ENCODE peak calls at places on chromosome 22, in four cellular contexts. O is K562, W is GM12878, M is HepG2. B is an unnamed sample.

GRCh38 chr22:43205748-43206514 is 19.0 kb upstream of the TTLL12 start:
- DNase-seq in O (no peak), W (no peak), M (no peak), B (no peak)

GRCh38 chr22:38981659-38982007 is 514 bp upstream of the APOBEC3B start:
- DNase-seq in O (no peak), W (no peak), M (no peak), B (no peak)

GRCh38 chr22:41482319-41482935 is 13.5 kb downstream of the ACO2 start:
- DNase-seq in O (no peak), W (no peak), M (no peak), B (no peak)

GRCh38 chr22:29259253-29259899 is 8.4 kb downstream of the RHBDD3 start:
- DNase-seq in O (no peak), W (no peak), M (no peak), B (no peak)

GRCh38 chr22:50530280-50530856 is 556 bp upstream of the TYMP start:
- DNase-seq in O (no peak), W (no peak), M (peak; percentile 74), B (no peak)

GRCh38 chr22:41919357-41920224 is 4.7 kb upstream of the SHISA8 start:
- DNase-seq in O (peak; percentile 68), W (peak; percentile 71), M (no peak), B (peak; percentile 72)

GRCh38 chr22:41124086-41124485 is 31.7 kb downstream of the EP300 start:
- DNase-seq in O (no peak), W (no peak), M (no peak), B (no peak)

GRCh38 chr22:25448435-25449051 is 115.9 kb upstream of the GRK3 start:
- DNase-seq in O (peak; percentile 33), W (no peak), M (no peak), B (no peak)

GRCh38 chr22:36356708-36357694 is 30.8 kb downstream of the MYH9 start:
- DNase-seq in O (no peak), W (no peak), M (no peak), B (no peak)

GRCh38 chr22:36083056-36083455 is 54.4 kb upstream of the RBFOX2 start:
- DNase-seq in O (no peak), W (no peak), M (no peak), B (no peak)

GRCh38 chr22:39278040-39278439 is 33.3 kb upstream of the PDGFB start:
- DNase-seq in O (no peak), W (no peak), M (no peak), B (no peak)

GRCh38 chr22:38540731-38541130 is 29.3 kb downstream of the DMC1 start:
- DNase-seq in O (no peak), W (no peak), M (no peak), B (no peak)

GRCh38 chr22:35215993-35216392 is 41.3 kb upstream of the HMGXB4 start:
- DNase-seq in O (peak; percentile 25), W (no peak), M (no peak), B (no peak)

GRCh38 chr22:35622132-35622913 is 5.2 kb upstream of the MB start:
- DNase-seq in O (no peak), W (no peak), M (no peak), B (no peak)

GRCh38 chr22:19996694-19997384 is 19.8 kb downstream of the ARVCF start:
- DNase-seq in O (no peak), W (no peak), M (no peak), B (no peak)

GRCh38 chr22:41574847-41575381 is 14.1 kb downstream of the CSDC2 start:
- DNase-seq in O (no peak), W (no peak), M (no peak), B (no peak)

GRCh38 chr22:37802310-37803194 is 5.2 kb upstream of the GCAT start:
- DNase-seq in O (peak; percentile 59), W (no peak), M (peak; percentile 54), B (peak; percentile 85)

GRCh38 chr22:24834845-24835570 is 29.0 kb downstream of the SGSM1 start:
- DNase-seq in O (no peak), W (no peak), M (peak; percentile 32), B (peak; percentile 57)

GRCh38 chr22:44618400-44618799 is 83.6 kb upstream of the PRR5 start:
- DNase-seq in O (no peak), W (no peak), M (no peak), B (no peak)
- TF ChIP-seq CBX5 in O (no peak), W (no peak), M (no peak), B (no peak)

GRCh38 chr22:31187627-31188026 is 24.5 kb upstream of the LIMK2 start:
- DNase-seq in O (no peak), W (no peak), M (no peak), B (no peak)

GRCh38 chr22:31193092-31193491 is 19.0 kb upstream of the LIMK2 start:
- DNase-seq in O (no peak), W (no peak), M (no peak), B (no peak)

GRCh38 chr22:31192513-31192912 is 19.6 kb upstream of the LIMK2 start:
- DNase-seq in O (no peak), W (no peak), M (no peak), B (no peak)
- TF ChIP-seq CBX5 in O (no peak), W (no peak), M (no peak), B (no peak)

DNA sequence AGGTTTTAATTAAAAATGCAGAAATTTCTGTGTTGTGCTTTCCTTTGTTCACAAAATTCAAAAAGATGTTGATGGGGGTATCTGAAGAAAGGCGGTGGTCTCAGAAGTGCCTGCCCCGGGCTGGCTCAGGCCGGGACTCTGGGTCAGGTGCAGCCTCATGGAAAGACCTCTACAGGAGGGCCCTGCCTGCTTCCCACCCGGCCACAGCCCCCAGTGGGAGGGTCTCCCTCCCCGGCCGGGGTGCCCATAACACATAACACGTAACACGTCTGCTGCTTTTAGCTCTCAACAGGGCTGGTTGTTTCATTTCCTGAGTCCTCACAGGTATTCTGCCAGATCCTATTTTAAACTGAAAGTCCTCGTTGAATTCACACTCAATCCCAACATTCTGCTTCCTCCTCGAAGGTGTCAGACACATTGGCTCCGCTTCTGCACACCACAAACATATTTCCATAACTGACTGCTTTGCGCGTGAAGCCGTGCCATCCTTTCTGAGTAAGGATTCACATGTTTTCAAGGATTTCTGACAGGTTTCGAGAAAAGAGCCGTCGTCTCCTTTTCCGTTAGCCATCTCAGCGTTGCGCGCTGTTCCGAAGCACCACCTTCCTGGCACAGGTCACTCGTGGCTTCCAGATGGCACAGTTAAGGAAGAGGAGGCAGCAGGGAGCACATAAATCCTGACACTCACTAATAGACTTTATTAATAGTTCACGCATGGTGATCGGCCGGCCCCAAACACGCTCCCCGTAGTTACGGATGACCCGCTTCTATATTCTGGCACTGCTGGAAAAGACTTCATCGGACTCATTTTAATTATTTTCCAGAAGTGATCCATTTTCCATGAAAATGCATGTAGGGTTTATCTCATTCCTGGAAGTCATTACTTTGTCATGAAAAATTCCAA is 569.3 kb downstream of the BRD1 start:
- DNase-seq in O (no peak), W (no peak), M (no peak), B (no peak)
- TF ChIP-seq CBX5 in O (no peak), W (no peak), M (no peak), B (no peak)

GRCh38 chr22:46162771-46163170 is 12.4 kb downstream of the PPARA start:
- DNase-seq in O (no peak), W (no peak), M (no peak), B (no peak)

GRCh38 chr22:46159212-46159611 is 8.9 kb downstream of the PPARA start:
- DNase-seq in O (no peak), W (no peak), M (no peak), B (no peak)

GRCh38 chr22:46163498-46163897 is 13.2 kb downstream of the PPARA start:
- DNase-seq in O (no peak), W (no peak), M (no peak), B (no peak)

GRCh38 chr22:46159777-46160176 is 9.5 kb downstream of the PPARA start:
- DNase-seq in O (no peak), W (no peak), M (no peak), B (no peak)

DNA sequence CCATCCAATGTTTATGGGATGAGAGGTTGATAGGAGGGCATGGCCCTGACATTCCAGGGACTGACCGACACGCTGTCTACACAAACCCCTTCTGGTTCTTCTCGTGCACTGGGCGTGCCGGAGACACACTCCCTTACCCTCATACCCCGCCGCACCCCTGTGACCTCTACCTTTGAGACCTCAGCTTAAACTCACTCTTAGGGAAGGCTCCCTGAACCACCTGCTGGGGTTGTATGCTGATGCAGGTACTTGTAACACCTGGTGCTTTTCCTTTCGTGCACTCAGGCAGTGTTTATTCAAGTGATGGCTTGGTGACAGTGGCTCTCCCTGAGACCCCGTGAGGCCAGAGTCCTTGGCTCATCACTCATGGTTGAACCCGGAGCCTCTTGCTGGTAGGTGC is 12.0 kb downstream of the PPARA start:
- DNase-seq in O (no peak), W (no peak), M (no peak), B (no peak)
- TF ChIP-seq CBX5 in O (no peak), W (no peak), M (no peak), B (no peak)

DNA sequence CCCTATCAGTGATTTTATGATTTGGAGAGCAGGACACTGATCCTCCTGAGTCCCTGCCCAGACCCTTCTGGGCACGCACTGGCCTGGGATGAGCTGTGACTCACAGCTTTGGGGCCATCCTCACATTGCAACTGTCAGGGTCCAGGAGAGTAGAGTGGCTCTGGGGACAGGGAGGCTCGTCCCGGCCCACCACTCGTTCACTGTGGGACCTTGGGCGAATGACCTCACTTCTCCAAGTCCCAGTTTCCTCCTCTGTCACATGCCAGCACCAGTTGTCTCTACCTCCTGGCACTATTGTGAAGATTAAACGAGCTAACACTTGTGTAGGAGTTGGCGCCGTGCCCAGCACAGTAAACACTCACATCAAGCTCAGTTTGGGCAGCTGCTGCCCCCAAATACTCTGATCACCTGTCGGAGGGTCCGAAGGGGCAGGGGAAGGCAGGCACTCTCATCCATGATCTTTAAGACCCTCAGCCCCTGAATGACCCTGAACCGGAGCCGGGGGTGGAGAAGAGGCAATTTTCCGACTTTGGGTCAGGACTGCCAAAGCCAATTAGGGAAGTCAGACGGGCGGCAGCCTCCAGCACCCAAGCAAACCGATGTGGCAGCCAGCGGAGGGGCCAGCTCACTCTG is 235.1 kb downstream of the MIAT start:
- DNase-seq in O (no peak), W (no peak), M (no peak), B (peak; percentile 42)
- TF ChIP-seq CBX5 in O (no peak), W (no peak), M (no peak), B (no peak)

DNA sequence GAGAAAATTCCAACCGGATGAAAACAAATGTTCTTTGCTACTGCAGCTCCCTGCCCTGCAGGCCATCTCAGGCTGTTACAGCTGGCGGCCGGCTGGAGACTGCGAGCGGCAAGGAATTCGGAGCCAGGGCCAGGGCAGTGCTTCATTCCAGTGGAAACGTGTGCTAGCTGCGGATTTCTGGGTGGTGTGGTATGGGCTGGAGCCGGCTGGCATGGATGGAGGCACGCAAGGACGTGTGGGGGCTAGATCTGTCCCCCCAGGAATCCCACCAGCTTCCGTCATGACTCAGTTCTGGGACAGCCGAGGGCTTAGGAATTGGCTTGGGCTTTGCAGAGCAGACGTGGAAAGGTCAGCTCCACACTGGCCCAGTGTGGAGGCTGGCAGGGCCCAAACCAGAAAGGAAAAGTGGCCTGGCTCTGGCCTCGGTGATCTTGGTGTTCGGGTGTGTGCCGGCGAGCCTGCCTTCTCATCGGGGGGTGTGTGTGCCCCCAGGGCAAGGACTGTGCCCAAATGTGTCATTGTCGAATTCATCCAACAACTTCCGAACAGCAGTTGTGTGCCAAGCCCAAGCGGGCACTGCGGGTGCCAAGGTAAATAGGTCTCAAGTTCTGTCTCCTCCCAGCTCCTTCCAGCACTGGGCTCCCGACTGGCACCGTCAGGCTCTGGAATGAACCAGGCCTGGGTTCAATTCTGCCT is 48.1 kb upstream of the SHISAL1 start:
- DNase-seq in O (no peak), W (no peak), M (no peak), B (no peak)
- TF ChIP-seq CBX5 in O (no peak), W (no peak), M (no peak), B (no peak)